ENCODE peak calls at places on chromosomes 1 and 21, in seven cellular contexts. O is GM03348, W is AG08395, R is psoas muscle, I is occipital lobe, G is amniotic epithelial cell, N is breast epithelium. T is an unnamed sample.

GRCh38 chr1:34915521-34915920 is 13.9 kb downstream of the DLGAP3 start:
- DNase-seq in I (no peak), N (no peak), O (no peak), W (no peak), R (no peak), G (no peak), T (no peak)

GRCh38 chr1:21308847-21309652 is 18.8 kb upstream of the ECE1 start:
- DNase-seq in R (no peak), N (no peak), G (peak; percentile 77), O (no peak), W (peak; percentile 42), I (no peak), T (peak; percentile 20)

GRCh38 chr21:26148071-26148470 is 22.5 kb downstream of the APP start:
- DNase-seq in G (no peak), O (peak; percentile 61), R (no peak), W (peak; percentile 51), N (no peak), I (no peak), T (peak; percentile 28)

GRCh38 chr1:43541721-43542401 is 11.2 kb downstream of the PTPRF start:
- DNase-seq in I (peak; percentile 85), W (peak; percentile 90), O (peak; percentile 60), G (peak; percentile 54), N (peak; percentile 91), R (peak; percentile 85), T (no peak)

GRCh38 chr1:99590578-99591209 is 55.2 kb upstream of the PALMD start:
- DNase-seq in R (no peak), O (peak; percentile 35), I (peak; percentile 3), G (peak; percentile 65), W (peak; percentile 68), N (no peak), T (no peak)

GRCh38 chr1:207298666-207299065 is 22.8 kb upstream of the CD55 start:
- DNase-seq in R (no peak), G (peak; percentile 54), W (no peak), O (peak; percentile 42), N (no peak), I (no peak), T (no peak)

GRCh38 chr1:236451796-236452373 is 57.8 kb downstream of the EDARADD start:
- DNase-seq in O (peak; percentile 23), R (no peak), N (no peak), G (peak; percentile 6), W (peak; percentile 11), I (no peak), T (peak; percentile 3)

GRCh38 chr1:66271216-66271903 is 262.6 kb upstream of the SGIP1 start:
- DNase-seq in N (peak; percentile 89), O (peak; percentile 87), I (peak; percentile 47), W (peak; percentile 94), R (peak; percentile 87), G (peak; percentile 100), T (no peak)

T was measured in NCI-H524.